ENCODE peak calls at places on chromosome 12, in four cellular contexts. One of them, this sample, is unnamed.

GRCh38 chr12:68129979-68130378 is 29.6 kb downstream of the IFNG start:
- DNase-seq in lower leg skin: no peak
- DNase-seq in progenitor cell of endocrine pancreas: no peak
- DNase-seq in AG09319: no peak
- DNase-seq in this sample: no peak

GRCh38 chr12:13112968-13113367 is 9.5 kb upstream of the GSG1 start:
- DNase-seq in lower leg skin: no peak
- DNase-seq in progenitor cell of endocrine pancreas: no peak
- DNase-seq in AG09319: no peak
- DNase-seq in this sample: no peak

GRCh38 chr12:32698285-32698684 is 19.2 kb downstream of the DNM1L start:
- DNase-seq in lower leg skin: no peak
- DNase-seq in progenitor cell of endocrine pancreas: no peak
- DNase-seq in AG09319: no peak
- DNase-seq in this sample: no peak

GRCh38 chr12:42987216-42987631 is 397.7 kb upstream of the PRICKLE1 start:
- DNase-seq in lower leg skin: no peak
- DNase-seq in progenitor cell of endocrine pancreas: peak
- DNase-seq in AG09319: no peak
- DNase-seq in this sample: no peak

GRCh38 chr12:4780624-4781023 is 60.4 kb downstream of the GALNT8 start:
- DNase-seq in lower leg skin: peak
- DNase-seq in progenitor cell of endocrine pancreas: no peak
- DNase-seq in AG09319: no peak
- DNase-seq in this sample: no peak

GRCh38 chr12:41188058-41188840 is at the start of gene PDZRN4:
- DNase-seq in lower leg skin: no peak
- DNase-seq in progenitor cell of endocrine pancreas: peak
- DNase-seq in AG09319: no peak
- DNase-seq in this sample: peak

GRCh38 chr12:116861331-116861730 is 19.9 kb downstream of the HRK start:
- DNase-seq in lower leg skin: no peak
- DNase-seq in progenitor cell of endocrine pancreas: no peak
- DNase-seq in AG09319: peak
- DNase-seq in this sample: no peak

GRCh38 chr12:12265571-12266388 is 1.1 kb downstream of the LRP6 start:
- DNase-seq in lower leg skin: no peak
- DNase-seq in progenitor cell of endocrine pancreas: no peak
- DNase-seq in AG09319: no peak
- DNase-seq in this sample: no peak

GRCh38 chr12:114163766-114164165 is 197.6 kb upstream of the RBM19 start:
- DNase-seq in lower leg skin: no peak
- DNase-seq in progenitor cell of endocrine pancreas: no peak
- DNase-seq in AG09319: no peak
- DNase-seq in this sample: no peak

GRCh38 chr12:58541300-58541690 is 379.0 kb downstream of the LRIG3 start:
- DNase-seq in lower leg skin: no peak
- DNase-seq in progenitor cell of endocrine pancreas: no peak
- DNase-seq in AG09319: no peak
- DNase-seq in this sample: no peak

GRCh38 chr12:49014547-49014946 is 4.0 kb downstream of the PRKAG1 start:
- DNase-seq in lower leg skin: no peak
- DNase-seq in progenitor cell of endocrine pancreas: no peak
- DNase-seq in AG09319: no peak
- DNase-seq in this sample: no peak

GRCh38 chr12:30925607-30926242 is 823 bp upstream of the TSPAN11 start:
- DNase-seq in lower leg skin: no peak
- DNase-seq in progenitor cell of endocrine pancreas: no peak
- DNase-seq in AG09319: no peak
- DNase-seq in this sample: no peak

GRCh38 chr12:67578976-67579661 is 69.4 kb upstream of the DYRK2 start:
- DNase-seq in lower leg skin: no peak
- DNase-seq in progenitor cell of endocrine pancreas: no peak
- DNase-seq in AG09319: no peak
- DNase-seq in this sample: no peak

GRCh38 chr12:1908758-1909157 is 9.7 kb downstream of the CACNA2D4 start:
- DNase-seq in lower leg skin: no peak
- DNase-seq in progenitor cell of endocrine pancreas: no peak
- DNase-seq in AG09319: no peak
- DNase-seq in this sample: no peak

GRCh38 chr12:127964717-127965116 is 302.3 kb upstream of the TMEM132C start:
- DNase-seq in lower leg skin: no peak
- DNase-seq in progenitor cell of endocrine pancreas: no peak
- DNase-seq in AG09319: no peak
- DNase-seq in this sample: no peak
- TF ChIP-seq CTCF in lower leg skin: no peak
- TF ChIP-seq CTCF in progenitor cell of endocrine pancreas: no peak
- TF ChIP-seq CTCF in AG09319: no peak
- TF ChIP-seq CTCF in this sample: no peak

GRCh38 chr12:86137936-86138335 is 118.3 kb downstream of the MGAT4C start:
- DNase-seq in lower leg skin: no peak
- DNase-seq in progenitor cell of endocrine pancreas: no peak
- DNase-seq in AG09319: no peak
- DNase-seq in this sample: no peak
- TF ChIP-seq CTCF in lower leg skin: no peak
- TF ChIP-seq CTCF in progenitor cell of endocrine pancreas: no peak
- TF ChIP-seq CTCF in AG09319: no peak
- TF ChIP-seq CTCF in this sample: no peak

GRCh38 chr12:89567691-89568239 is 41.9 kb upstream of the POC1B start:
- DNase-seq in lower leg skin: no peak
- DNase-seq in progenitor cell of endocrine pancreas: no peak
- DNase-seq in AG09319: no peak
- DNase-seq in this sample: no peak

GRCh38 chr12:89571481-89572190 is 45.8 kb upstream of the POC1B start:
- DNase-seq in lower leg skin: peak
- DNase-seq in progenitor cell of endocrine pancreas: no peak
- DNase-seq in AG09319: peak
- DNase-seq in this sample: no peak

GRCh38 chr12:89566615-89567014 is 40.8 kb upstream of the POC1B start:
- DNase-seq in lower leg skin: no peak
- DNase-seq in progenitor cell of endocrine pancreas: no peak
- DNase-seq in AG09319: no peak
- DNase-seq in this sample: no peak

GRCh38 chr12:89565002-89565401 is 39.2 kb upstream of the POC1B start:
- DNase-seq in lower leg skin: no peak
- DNase-seq in progenitor cell of endocrine pancreas: no peak
- DNase-seq in AG09319: no peak
- DNase-seq in this sample: no peak

DNA sequence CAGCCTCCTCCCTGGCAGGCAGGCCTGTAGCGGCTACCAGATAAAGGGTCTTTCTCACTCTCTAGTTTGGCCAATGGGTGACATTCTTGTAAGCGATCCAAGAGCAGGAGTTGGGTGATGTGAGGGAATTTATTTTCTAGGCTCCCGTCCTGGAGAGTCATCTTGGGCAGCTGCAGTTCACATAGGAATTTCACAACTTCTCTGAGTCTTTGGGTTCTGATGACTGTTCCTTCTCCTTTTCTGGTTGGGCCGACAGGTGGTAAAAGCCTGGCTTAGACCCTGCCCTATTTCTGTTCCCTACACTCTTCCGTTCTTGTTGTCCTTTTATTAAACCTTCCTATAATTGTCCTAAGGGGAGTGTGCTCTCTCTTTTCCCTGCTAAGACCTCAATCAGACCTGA is 42.6 kb upstream of the POC1B start:
- DNase-seq in lower leg skin: no peak
- DNase-seq in progenitor cell of endocrine pancreas: no peak
- DNase-seq in AG09319: no peak
- DNase-seq in this sample: no peak
- TF ChIP-seq CTCF in lower leg skin: no peak
- TF ChIP-seq CTCF in progenitor cell of endocrine pancreas: no peak
- TF ChIP-seq CTCF in AG09319: no peak
- TF ChIP-seq CTCF in this sample: no peak

GRCh38 chr12:50283230-50283923 is at the start of gene LIMA1:
- DNase-seq in lower leg skin: peak
- DNase-seq in progenitor cell of endocrine pancreas: peak
- DNase-seq in AG09319: peak
- DNase-seq in this sample: peak
- TF ChIP-seq CTCF in lower leg skin: no peak
- TF ChIP-seq CTCF in progenitor cell of endocrine pancreas: no peak
- TF ChIP-seq CTCF in AG09319: peak
- TF ChIP-seq CTCF in this sample: no peak

DNA sequence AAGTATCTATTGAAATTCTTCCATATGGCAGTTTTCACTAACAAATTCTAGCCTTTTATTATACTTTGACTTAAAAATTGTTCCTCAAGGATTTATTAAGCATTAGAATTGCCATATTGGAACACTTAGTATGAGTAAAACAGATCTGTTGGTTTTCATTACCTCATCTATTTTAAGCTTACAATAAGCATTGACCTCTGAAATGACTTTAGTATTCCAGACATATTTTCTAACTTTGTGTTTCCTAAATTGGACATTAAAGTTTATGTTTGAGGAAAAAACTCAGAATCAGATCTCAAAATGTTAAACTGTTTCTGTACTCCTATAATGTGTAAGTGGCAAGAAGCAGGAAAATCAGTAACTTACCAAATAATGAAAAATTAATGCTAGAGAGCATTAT is 48.4 kb downstream of the CSRP2 start:
- DNase-seq in lower leg skin: no peak
- DNase-seq in progenitor cell of endocrine pancreas: no peak
- DNase-seq in AG09319: no peak
- DNase-seq in this sample: no peak
- TF ChIP-seq CTCF in lower leg skin: no peak
- TF ChIP-seq CTCF in progenitor cell of endocrine pancreas: no peak
- TF ChIP-seq CTCF in AG09319: no peak
- TF ChIP-seq CTCF in this sample: no peak

This sample was measured in neural crest cell.